ENCODE peak calls at places on chromosomes 16 and 17, in five cellular contexts. V, J, L, E and Q are unnamed samples.

GRCh38 chr17:50806141-50806643 is 29.2 kb upstream of the WFIKKN2 start:
- DNase-seq in J (peak; percentile 47), V (peak; percentile 32), L (no peak), E (peak; percentile 20), Q (no peak)

GRCh38 chr17:62611767-62612166 is 15.7 kb upstream of the MRC2 start:
- DNase-seq in V (no peak), L (no peak), E (no peak), J (no peak), Q (no peak)

GRCh38 chr16:15642557-15643452 is at the start of gene MARF1:
- DNase-seq in E (peak; percentile 97), L (peak; percentile 94), J (peak; percentile 88), V (peak; percentile 97), Q (peak; percentile 98)

GRCh38 chr16:31862761-31863160 is 10.8 kb upstream of the ZNF267 start:
- DNase-seq in L (no peak), E (no peak), V (no peak), J (no peak), Q (no peak)

GRCh38 chr17:27520571-27521185 is 64.4 kb downstream of the KSR1 start:
- DNase-seq in J (no peak), V (no peak), E (no peak), L (no peak), Q (no peak)

GRCh38 chr17:36807496-36808180 is 129.6 kb upstream of the LHX1 start:
- DNase-seq in J (no peak), V (no peak), E (no peak), L (no peak), Q (no peak)

GRCh38 chr17:78541488-78542237 is 35.5 kb downstream of the DNAH17 start:
- DNase-seq in V (peak; percentile 95), E (peak; percentile 38), J (peak; percentile 26), L (peak; percentile 14), Q (peak; percentile 56)

GRCh38 chr17:47837401-47838039 is 3.6 kb downstream of the SCRN2 start:
- DNase-seq in L (no peak), V (no peak), J (peak; percentile 58), E (no peak), Q (no peak)

GRCh38 chr16:78375055-78375679 is 275.7 kb downstream of the WWOX start:
- DNase-seq in L (no peak), V (no peak), E (no peak), J (no peak), Q (no peak)

GRCh38 chr16:30658731-30659506 is 688 bp downstream of the FBRS start:
- DNase-seq in J (peak; percentile 95), L (peak; percentile 98), V (peak; percentile 99), E (peak; percentile 99), Q (peak; percentile 98)

GRCh38 chr17:1623057-1623456 is 5.6 kb downstream of the SLC43A2 start:
- DNase-seq in L (no peak), V (no peak), E (no peak), J (no peak), Q (no peak)

GRCh38 chr16:660459-661183 is 7.3 kb upstream of the RHOT2 start:
- DNase-seq in V (peak; percentile 94), J (peak; percentile 91), L (peak; percentile 83), E (peak; percentile 78), Q (peak; percentile 84)

GRCh38 chr17:2282297-2282873 is 21.2 kb downstream of the SMG6 start:
- DNase-seq in J (peak; percentile 89), E (peak; percentile 86), V (peak; percentile 78), L (peak; percentile 93), Q (peak; percentile 63)

GRCh38 chr17:5950871-5951270 is 119.3 kb upstream of the WSCD1 start:
- DNase-seq in J (no peak), L (no peak), V (no peak), E (no peak), Q (no peak)

GRCh38 chr17:77332034-77332971 is 191.5 kb downstream of the SEC14L1 start:
- DNase-seq in V (no peak), E (no peak), L (no peak), J (peak; percentile 53), Q (no peak)

GRCh38 chr17:16150251-16150859 is 65.0 kb downstream of the NCOR1 start:
- DNase-seq in L (peak; percentile 16), E (no peak), V (peak; percentile 57), J (peak; percentile 49), Q (peak; percentile 72)

GRCh38 chr17:41948747-41949460 is 17.7 kb upstream of the CNP start:
- DNase-seq in J (no peak), E (no peak), V (no peak), L (no peak), Q (no peak)

GRCh38 chr17:37259030-37259735 is 116.6 kb upstream of the C17orf78 start:
- DNase-seq in J (peak; percentile 53), V (no peak), E (no peak), L (peak; percentile 33), Q (peak; percentile 57)

GRCh38 chr17:65783845-65784334 is 222.4 kb upstream of the AXIN2 start:
- DNase-seq in J (peak; percentile 94), L (peak; percentile 90), E (peak; percentile 7), V (peak; percentile 89), Q (peak; percentile 87)

GRCh38 chr17:75908201-75908600 is 3.5 kb upstream of the MRPL38 start:
- DNase-seq in E (no peak), J (no peak), L (peak; percentile 59), V (no peak), Q (no peak)

GRCh38 chr16:29641561-29641960 is 21.5 kb upstream of the SPN start:
- DNase-seq in V (no peak), L (no peak), E (no peak), J (no peak), Q (no peak)

GRCh38 chr17:69448431-69449102 is 34.1 kb downstream of the MAP2K6 start:
- DNase-seq in L (no peak), J (no peak), V (no peak), E (no peak), Q (no peak)

GRCh38 chr16:24689128-24689527 is 40.3 kb upstream of the TNRC6A start:
- DNase-seq in V (peak; percentile 85), J (peak; percentile 62), E (peak; percentile 73), L (peak; percentile 79), Q (peak; percentile 68)

GRCh38 chr16:88383401-88384221 is 852 bp downstream of the ZNF469 start:
- DNase-seq in V (peak; percentile 72), E (no peak), L (peak; percentile 58), J (peak; percentile 53), Q (no peak)

GRCh38 chr17:18039535-18040286 is 503 bp downstream of the GID4 start:
- DNase-seq in J (no peak), L (no peak), V (peak; percentile 46), E (no peak), Q (peak; percentile 27)

GRCh38 chr16:52203096-52203495 is 343.8 kb downstream of the TOX3 start:
- DNase-seq in V (no peak), L (no peak), E (no peak), J (no peak), Q (peak; percentile 44)

GRCh38 chr17:78597923-78598545 is 20.8 kb upstream of the DNAH17 start:
- DNase-seq in L (peak; percentile 79), V (no peak), J (peak; percentile 79), E (no peak), Q (peak; percentile 45)

GRCh38 chr17:83036666-83037065 is 42.7 kb upstream of the METRNL start:
- DNase-seq in V (no peak), E (no peak), J (no peak), L (no peak), Q (no peak)

GRCh38 chr17:43976956-43977837 is 23.5 kb upstream of the PYY start:
- DNase-seq in L (no peak), V (no peak), J (no peak), E (no peak), Q (no peak)

GRCh38 chr17:4249452-4250029 is 14.2 kb downstream of the ANKFY1 start:
- DNase-seq in J (peak; percentile 67), E (peak; percentile 55), V (peak; percentile 69), L (peak; percentile 56), Q (peak; percentile 61)

GRCh38 chr16:1689853-1690252 is 11.8 kb downstream of the JPT2 start:
- DNase-seq in E (no peak), J (no peak), L (no peak), V (no peak), Q (no peak)

GRCh38 chr16:1690810-1691209 is 12.7 kb downstream of the JPT2 start:
- DNase-seq in L (no peak), E (no peak), J (no peak), V (no peak), Q (no peak)

GRCh38 chr16:1688807-1689560 is 10.9 kb downstream of the JPT2 start:
- DNase-seq in E (no peak), V (peak; percentile 93), L (no peak), J (peak; percentile 58), Q (peak; percentile 95)

GRCh38 chr16:1691276-1691675 is 13.2 kb downstream of the JPT2 start:
- DNase-seq in V (peak; percentile 52), E (no peak), J (peak; percentile 65), L (peak; percentile 19), Q (peak; percentile 81)

GRCh38 chr16:1691956-1692355 is 13.9 kb downstream of the JPT2 start:
- DNase-seq in L (peak; percentile 40), V (peak; percentile 86), J (peak; percentile 85), E (peak; percentile 35), Q (peak; percentile 94)
- TF ChIP-seq CTCF in L (no peak), V (no peak), J (no peak), E (no peak), Q (no peak)

GRCh38 chr16:89381788-89382187 is 108.6 kb downstream of the ANKRD11 start:
- DNase-seq in J (no peak), E (no peak), V (no peak), L (no peak), Q (no peak)

GRCh38 chr16:89385712-89386111 is 104.6 kb downstream of the ANKRD11 start:
- DNase-seq in J (no peak), E (no peak), L (no peak), V (no peak), Q (no peak)

GRCh38 chr16:89383095-89384003 is 107.0 kb downstream of the ANKRD11 start:
- DNase-seq in E (no peak), V (peak; percentile 34), J (peak; percentile 46), L (no peak), Q (peak; percentile 90)

GRCh38 chr16:89386337-89386736 is 104.0 kb downstream of the ANKRD11 start:
- DNase-seq in L (no peak), E (no peak), J (no peak), V (no peak), Q (no peak)

GRCh38 chr16:89384282-89384681 is 106.1 kb downstream of the ANKRD11 start:
- DNase-seq in L (no peak), E (no peak), J (no peak), V (no peak), Q (no peak)
- H3K4me3 ChIP-seq in L (no peak overlapping the region), E (no peak overlapping the region), J (no peak overlapping the region), V (no peak overlapping the region), Q (no peak overlapping the region)

GRCh38 chr16:66224636-66225035 is 141.9 kb upstream of the CDH5 start:
- DNase-seq in L (no peak), E (no peak), J (no peak), V (no peak), Q (no peak)

GRCh38 chr16:66225696-66226095 is 140.8 kb upstream of the CDH5 start:
- DNase-seq in L (no peak), V (no peak), E (no peak), J (no peak), Q (no peak)

GRCh38 chr16:66228791-66229190 is 137.7 kb upstream of the CDH5 start:
- DNase-seq in V (no peak), E (no peak), L (peak; percentile 10), J (peak; percentile 55), Q (no peak)

GRCh38 chr16:66227766-66228530 is 138.5 kb upstream of the CDH5 start:
- DNase-seq in J (no peak), L (no peak), E (no peak), V (no peak), Q (no peak)

GRCh38 chr16:66226762-66227161 is 139.7 kb upstream of the CDH5 start:
- DNase-seq in V (no peak), L (peak; percentile 20), J (no peak), E (no peak), Q (no peak)
- TF ChIP-seq CTCF in V (no peak), L (no peak), J (no peak), E (no peak), Q (no peak)

GRCh38 chr17:81422776-81423697 is 27.8 kb downstream of the BAHCC1 start:
- DNase-seq in E (peak; percentile 75), L (peak; percentile 95), J (peak; percentile 95), V (peak; percentile 96), Q (peak; percentile 95)
- H3K4me3 ChIP-seq in E (no peak overlapping the region), L (peak overlapping the region; percentile 44), J (peak overlapping the region; percentile 19), V (peak overlapping the region; percentile 39), Q (no peak overlapping the region)